ENCODE peak calls at places on chromosomes 4 and X, in eight cellular contexts. M is ELR, W is non-pigmented ciliary epithelial cell, G is RPMI7951, F is LoVo, Z is SK-N-SH, B is mammary epithelial cell, I is cardiac fibroblast. S is an unnamed sample.

GRCh38 chr4:75800972-75801371 is 76.6 kb downstream of the USO1 start:
- DNase-seq in M (peak), W (peak), G (peak), F (no peak), Z (no peak), B (peak), I (peak), S (no peak)

GRCh38 chr4:71768123-71768522 is 15.8 kb downstream of the GC start:
- DNase-seq in M (no peak), W (no peak), G (no peak), F (no peak), Z (no peak), B (no peak), I (no peak), S (no peak)

GRCh38 chr4:169079942-169080827 is 70.1 kb upstream of the CBR4 start:
- DNase-seq in M (no peak), W (peak), G (peak), F (no peak), Z (peak), B (peak), I (peak), S (peak)

GRCh38 chr4:55458164-55458563 is 62.4 kb downstream of the TMEM165 start:
- DNase-seq in M (peak), W (no peak), G (peak), F (no peak), Z (no peak), B (no peak), I (peak), S (no peak)

GRCh38 chr4:147924604-147925412 is 192.9 kb downstream of the ARHGAP10 start:
- DNase-seq in M (peak), W (no peak), G (peak), F (peak), Z (peak), B (no peak), I (peak), S (no peak)

GRCh38 chr4:144734522-144734921 is 88.6 kb downstream of the HHIP start:
- DNase-seq in M (peak), W (no peak), G (peak), F (no peak), Z (no peak), B (peak), I (peak), S (peak)

GRCh38 chr4:15354358-15354757 is 73.5 kb upstream of the C1QTNF7 start:
- DNase-seq in M (no peak), W (no peak), G (no peak), F (no peak), Z (no peak), B (no peak), I (no peak), S (no peak)

GRCh38 chr4:38782452-38783108 is at the start of gene TLR10:
- DNase-seq in M (peak), W (no peak), G (peak), F (peak), Z (peak), B (peak), I (peak), S (no peak)

GRCh38 chr4:90951037-90951436 is 823.8 kb downstream of the CCSER1 start:
- DNase-seq in M (peak), W (peak), G (no peak), F (peak), Z (no peak), B (peak), I (peak), S (peak)

GRCh38 chr4:99104153-99104552 is 15.6 kb upstream of the ADH5 start:
- DNase-seq in M (no peak), W (no peak), G (no peak), F (no peak), Z (no peak), B (no peak), I (no peak), S (no peak)

GRCh38 chr4:112931001-112931400 is 118.5 kb upstream of the ANK2 start:
- DNase-seq in M (no peak), W (no peak), G (no peak), F (no peak), Z (no peak), B (no peak), I (no peak), S (no peak)

GRCh38 chrX:107968623-107969022 is 13.5 kb downstream of the TEX13B start:
- DNase-seq in M (no peak), W (no peak), G (no peak), F (no peak), Z (no peak), B (peak), I (no peak), S (no peak)

GRCh38 chrX:2463973-2464676 is 36.7 kb downstream of the DHRSX start:
- DNase-seq in M (peak), W (no peak), G (no peak), F (no peak), Z (no peak), B (no peak), I (no peak), S (no peak)

GRCh38 chr4:180057891-180058643 is 2185.1 kb upstream of the TENM3 start:
- DNase-seq in M (peak), W (no peak), G (no peak), F (no peak), Z (peak), B (peak), I (peak), S (no peak)

GRCh38 chr4:56727150-56727549 is 46.1 kb upstream of the HOPX start:
- DNase-seq in M (no peak), W (no peak), G (peak), F (no peak), Z (no peak), B (no peak), I (peak), S (no peak)

GRCh38 chr4:155742310-155743015 is 16.4 kb upstream of the GUCY1B1 start:
- DNase-seq in M (peak), W (no peak), G (no peak), F (no peak), Z (no peak), B (no peak), I (no peak), S (no peak)

GRCh38 chr4:3451956-3452355 is 10.2 kb downstream of the HGFAC start:
- DNase-seq in M (peak), W (peak), G (peak), F (no peak), Z (no peak), B (peak), I (peak), S (peak)

GRCh38 chrX:68396953-68397352 is 36.3 kb downstream of the OPHN1 start:
- DNase-seq in M (no peak), W (no peak), G (peak), F (no peak), Z (peak), B (no peak), I (no peak), S (no peak)

GRCh38 chr4:38424171-38424871 is 239.7 kb upstream of the KLF3 start:
- DNase-seq in M (no peak), W (no peak), G (no peak), F (no peak), Z (peak), B (no peak), I (no peak), S (no peak)

GRCh38 chrX:63361494-63361893 is 10.4 kb upstream of the SPIN4 start:
- DNase-seq in M (no peak), W (no peak), G (no peak), F (no peak), Z (no peak), B (no peak), I (no peak), S (no peak)

GRCh38 chr4:106502106-106502699 is 133.6 kb upstream of the GIMD1 start:
- DNase-seq in M (peak), W (no peak), G (peak), F (peak), Z (peak), B (peak), I (peak), S (no peak)

GRCh38 chrX:142156567-142156966 is 48.5 kb downstream of the MAGEC2 start:
- DNase-seq in M (no peak), W (no peak), G (no peak), F (no peak), Z (no peak), B (no peak), I (no peak), S (no peak)

GRCh38 chrX:125289209-125289608 is 30.5 kb upstream of the TEX13C start:
- DNase-seq in M (peak), W (no peak), G (no peak), F (peak), Z (no peak), B (no peak), I (no peak), S (no peak)

GRCh38 chr4:56786955-56787354 is 34.5 kb downstream of the SPINK2 start:
- DNase-seq in M (peak), W (peak), G (peak), F (no peak), Z (peak), B (peak), I (peak), S (peak)

GRCh38 chr4:163558539-163559044 is 64.1 kb downstream of the TMA16 start:
- DNase-seq in M (no peak), W (no peak), G (no peak), F (no peak), Z (no peak), B (peak), I (no peak), S (no peak)

GRCh38 chr4:101693842-101694398 is 96.6 kb upstream of the BANK1 start:
- DNase-seq in M (no peak), W (no peak), G (no peak), F (no peak), Z (peak), B (peak), I (no peak), S (no peak)

GRCh38 chrX:79408623-79409322 is 41.6 kb upstream of the ITM2A start:
- DNase-seq in M (no peak), W (no peak), G (no peak), F (no peak), Z (no peak), B (no peak), I (no peak), S (no peak)

GRCh38 chr4:113411496-113411938 is 350.0 kb downstream of the CAMK2D start:
- DNase-seq in M (peak), W (peak), G (peak), F (peak), Z (no peak), B (peak), I (peak), S (peak)

GRCh38 chr4:5923306-5923830 is 30.5 kb upstream of the CRMP1 start:
- DNase-seq in M (peak), W (no peak), G (no peak), F (no peak), Z (no peak), B (no peak), I (no peak), S (no peak)

GRCh38 chr4:38802561-38803355 is 1.8 kb downstream of the TLR1 start:
- DNase-seq in M (no peak), W (no peak), G (no peak), F (no peak), Z (no peak), B (no peak), I (no peak), S (no peak)

GRCh38 chr4:77065382-77065781 is 10.4 kb downstream of the CCNI start:
- DNase-seq in M (peak), W (peak), G (no peak), F (no peak), Z (no peak), B (peak), I (peak), S (no peak)

S was measured in skeletal muscle cell.